ENCODE peak calls at places on chromosome X, in seven cellular contexts. Y, H, Z, Q, V, B and T are unnamed samples.

GRCh38 chrX:11532291-11533075 is 133.2 kb downstream of the ARHGAP6 start:
- DNase-seq in Y (no peak), H (no peak), Z (no peak), Q (no peak), V (no peak), B (peak), T (no peak)

GRCh38 chrX:2463973-2464676 is 36.7 kb downstream of the DHRSX start:
- DNase-seq in Y (no peak), H (no peak), Z (no peak), Q (no peak), V (no peak), B (no peak), T (no peak)

GRCh38 chrX:42746606-42747005 is 31.4 kb downstream of the PPP1R2C start:
- DNase-seq in Y (no peak), H (no peak), Z (no peak), Q (peak), V (peak), B (no peak), T (no peak)

GRCh38 chrX:115345654-115346014 is 56.1 kb downstream of the LUZP4 start:
- DNase-seq in Y (no peak), H (no peak), Z (no peak), Q (no peak), V (no peak), B (no peak), T (no peak)

GRCh38 chrX:105098812-105099211 is 121.7 kb downstream of the TEX13A start:
- DNase-seq in Y (no peak), H (no peak), Z (no peak), Q (no peak), V (no peak), B (no peak), T (no peak)

GRCh38 chrX:16687514-16687913 is 25.0 kb downstream of the CTPS2 start:
- DNase-seq in Y (no peak), H (no peak), Z (no peak), Q (no peak), V (no peak), B (no peak), T (no peak)

GRCh38 chrX:138710866-138711331 is 618 bp downstream of the FGF13 start:
- DNase-seq in Y (no peak), H (no peak), Z (peak), Q (no peak), V (no peak), B (peak), T (peak)

GRCh38 chrX:108601276-108601675 is 135.1 kb downstream of the IRS4 start:
- DNase-seq in Y (no peak), H (no peak), Z (no peak), Q (no peak), V (no peak), B (no peak), T (no peak)

GRCh38 chrX:151711154-151711553 is 4.7 kb upstream of the FATE1 start:
- DNase-seq in Y (no peak), H (peak), Z (no peak), Q (no peak), V (no peak), B (no peak), T (no peak)

GRCh38 chrX:100648601-100649417 is 4.8 kb downstream of the SRPX2 start:
- DNase-seq in Y (no peak), H (no peak), Z (no peak), Q (peak), V (peak), B (no peak), T (no peak)

GRCh38 chrX:100864967-100865366 is 9.2 kb downstream of the NOX1 start:
- DNase-seq in Y (no peak), H (no peak), Z (no peak), Q (peak), V (peak), B (no peak), T (no peak)

GRCh38 chrX:46703980-46704379 is 54.9 kb downstream of the SLC9A7 start:
- DNase-seq in Y (peak), H (no peak), Z (no peak), Q (peak), V (no peak), B (no peak), T (no peak)

GRCh38 chrX:3286196-3286920 is 60.1 kb downstream of the MXRA5 start:
- DNase-seq in Y (no peak), H (no peak), Z (no peak), Q (peak), V (peak), B (no peak), T (no peak)

GRCh38 chrX:125205084-125205917 is 114.4 kb upstream of the TEX13C start:
- DNase-seq in Y (peak), H (peak), Z (peak), Q (peak), V (no peak), B (peak), T (peak)

GRCh38 chrX:37796805-37797204 is 16.9 kb downstream of the CYBB start:
- DNase-seq in Y (peak), H (no peak), Z (no peak), Q (no peak), V (no peak), B (no peak), T (no peak)

GRCh38 chrX:150366951-150367545 is 3.9 kb downstream of the MAMLD1 start:
- DNase-seq in Y (no peak), H (no peak), Z (no peak), Q (peak), V (no peak), B (no peak), T (no peak)

GRCh38 chrX:46208225-46208854 is 336.9 kb downstream of the ZNF674 start:
- DNase-seq in Y (peak), H (no peak), Z (no peak), Q (no peak), V (peak), B (no peak), T (no peak)

GRCh38 chrX:112851806-112852205 is 11.2 kb upstream of the AMOT start:
- DNase-seq in Y (peak), H (no peak), Z (no peak), Q (peak), V (no peak), B (no peak), T (no peak)

GRCh38 chrX:44480591-44480990 is 62.1 kb downstream of the FUNDC1 start:
- DNase-seq in Y (no peak), H (no peak), Z (no peak), Q (no peak), V (no peak), B (no peak), T (no peak)

GRCh38 chrX:131778269-131779218 is 234.7 kb downstream of the OR13H1 start:
- DNase-seq in Y (peak), H (peak), Z (peak), Q (no peak), V (no peak), B (no peak), T (no peak)

GRCh38 chrX:12480956-12481355 is 310.3 kb upstream of the PRPS2 start:
- DNase-seq in Y (no peak), H (no peak), Z (no peak), Q (no peak), V (no peak), B (no peak), T (no peak)

GRCh38 chrX:1767026-1767425 is 152.2 kb downstream of the ASMT start:
- DNase-seq in Y (no peak), H (no peak), Z (no peak), Q (no peak), V (no peak), B (peak), T (no peak)

GRCh38 chrX:82218361-82218760 is 1016.5 kb downstream of the SH3BGRL start:
- DNase-seq in Y (peak), H (no peak), Z (no peak), Q (no peak), V (no peak), B (no peak), T (no peak)
- TF ChIP-seq CTCF in Y (no peak), H (no peak), Z (no peak), Q (no peak), V (no peak), B (peak), T (peak)

GRCh38 chrX:64205441-64205734 is at the start of gene AMER1:
- DNase-seq in Y (no peak), H (peak), Z (no peak), Q (no peak), V (no peak), B (no peak), T (no peak)

GRCh38 chrX:64204252-64204651 is 1.3 kb downstream of the AMER1 start:
- DNase-seq in Y (no peak), H (no peak), Z (peak), Q (peak), V (no peak), B (peak), T (no peak)

GRCh38 chrX:64205735-64206491 is 405 bp upstream of the AMER1 start:
- DNase-seq in Y (peak), H (peak), Z (peak), Q (peak), V (peak), B (peak), T (peak)

GRCh38 chrX:64204701-64205440 is 637 bp downstream of the AMER1 start:
- DNase-seq in Y (peak), H (no peak), Z (peak), Q (peak), V (no peak), B (peak), T (peak)

DNA sequence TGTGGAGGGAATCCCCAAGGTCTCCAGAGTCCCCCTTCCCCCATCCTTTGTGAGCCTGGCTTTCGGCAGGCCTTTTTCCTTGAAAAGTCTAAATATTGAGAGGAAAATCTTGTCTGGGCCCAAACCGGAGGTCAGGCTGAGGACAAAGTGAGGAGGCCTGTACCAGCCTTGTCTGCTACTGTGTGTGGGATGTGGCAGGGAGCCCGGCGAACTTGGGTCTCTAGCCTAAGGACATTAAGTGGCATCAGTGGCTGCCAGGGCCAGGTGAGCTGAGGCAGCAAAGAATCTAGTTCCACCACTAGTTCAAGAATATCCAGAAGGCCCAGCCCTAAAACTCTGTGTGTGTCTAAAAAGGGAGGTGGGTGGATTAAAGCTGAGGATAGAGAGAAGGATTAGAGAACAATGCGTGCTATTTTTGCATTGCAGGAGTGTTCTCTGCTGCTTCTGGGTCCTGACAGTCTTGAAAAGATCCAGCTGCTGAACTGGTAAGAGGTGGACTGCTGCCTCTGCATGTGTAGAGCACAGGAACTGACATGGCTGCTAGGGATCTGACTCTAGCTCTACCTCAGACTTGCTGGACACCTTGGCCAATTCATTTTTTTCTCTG is 1.2 kb upstream of the AMER1 start:
- DNase-seq in Y (peak), H (no peak), Z (peak), Q (peak), V (no peak), B (no peak), T (no peak)
- TF ChIP-seq CTCF in Y (no peak), H (no peak), Z (no peak), Q (no peak), V (no peak), B (no peak), T (no peak)

DNA sequence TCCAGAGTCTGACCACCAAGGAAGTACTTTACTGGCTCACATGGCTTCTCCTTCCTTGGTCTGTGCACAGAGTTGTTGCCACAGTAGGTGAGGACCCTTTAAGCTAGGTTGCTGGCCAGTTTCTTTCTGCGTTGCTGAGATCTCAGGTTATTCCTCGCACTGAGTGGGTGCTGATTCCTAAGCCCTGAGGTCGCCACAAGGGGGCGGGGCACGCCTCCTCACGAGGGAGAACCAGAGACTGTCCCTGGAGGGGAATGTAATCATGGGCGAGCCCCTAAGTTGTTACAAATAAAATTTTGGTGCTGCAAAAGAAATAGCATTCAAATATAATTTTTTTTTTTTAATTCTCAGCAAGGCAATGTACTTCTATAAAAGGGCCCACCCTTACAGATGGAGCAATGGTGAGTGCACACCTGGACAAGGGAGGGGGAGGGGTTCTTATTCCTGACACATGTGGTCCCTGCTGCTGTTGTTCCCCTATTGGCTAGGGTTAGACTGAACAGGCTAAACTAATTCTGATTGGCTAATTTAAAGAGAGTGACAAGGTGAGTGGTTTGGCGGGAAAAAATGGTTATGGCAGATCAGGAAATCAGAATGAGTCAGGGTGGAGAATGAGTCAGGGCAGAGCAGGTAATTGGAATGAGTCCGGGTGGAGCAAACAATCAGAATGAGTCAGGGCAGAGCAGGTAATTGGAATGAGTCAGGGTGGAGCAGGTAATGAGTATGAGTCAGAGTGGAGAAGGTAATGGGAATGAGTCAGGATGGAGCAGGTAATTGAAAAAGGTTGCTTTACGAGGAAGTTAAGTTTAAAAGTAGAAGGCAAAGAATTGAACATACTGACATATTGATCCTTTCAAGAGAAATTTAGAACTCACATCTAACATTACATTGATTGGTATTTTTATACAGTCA is 107.5 kb downstream of the VSIG4 start:
- DNase-seq in Y (no peak), H (no peak), Z (no peak), Q (no peak), V (no peak), B (peak), T (no peak)
- TF ChIP-seq CTCF in Y (no peak), H (no peak), Z (no peak), Q (no peak), V (no peak), B (no peak), T (no peak)

GRCh38 chrX:153723351-153724251 is 586 bp downstream of the BCAP31 start:
- DNase-seq in Y (peak), H (no peak), Z (no peak), Q (peak), V (no peak), B (peak), T (peak)
- TF ChIP-seq CTCF in Y (peak), H (no peak), Z (no peak), Q (peak), V (peak), B (no peak), T (no peak)

GRCh38 chrX:8849945-8850344 is 48.8 kb upstream of the FAM9A start:
- DNase-seq in Y (peak), H (no peak), Z (no peak), Q (no peak), V (no peak), B (no peak), T (no peak)
- TF ChIP-seq CTCF in Y (no peak), H (no peak), Z (no peak), Q (peak), V (peak), B (no peak), T (no peak)